ENCODE peak calls at places on chromosomes 2 and 18, in ten cellular contexts. K is BE2C; A is iris pigment epithelial cell; D is stimulated activated naive CD8-positive, alpha-beta T cell treated with anti-CD3 and anti-CD28 coated beads, Interleukin-15, Interleukin-2, amounts not matched to agents 100 U/mL and 50 U/mL, for 24 hours; T is cardiac fibroblast; I is stimulated activated CD4-positive, alpha-beta T cell treated with anti-CD3 and anti-CD28 coated beads, Interleukin-4, amount 100 ng/mL, for 48 hours; M is frontal cortex; H is kidney glomerular epithelial cell; Q is HFFc6; B is A549. Y is an unnamed sample.

GRCh38 chr2:234458466-234458865 is 38.4 kb downstream of the ARL4C start:
- DNase-seq in K (no peak), H (no peak), I (no peak), A (no peak), M (no peak), D (no peak), Q (no peak), B (no peak), T (no peak), Y (no peak)

GRCh38 chr18:4603955-4604354 is 148.8 kb upstream of the DLGAP1 start:
- DNase-seq in D (no peak), K (no peak), A (no peak), B (no peak), I (no peak), Q (no peak), T (no peak), H (no peak), M (no peak), Y (no peak)

GRCh38 chr2:237306083-237306786 is 107.7 kb downstream of the COL6A3 start:
- DNase-seq in D (no peak), A (peak), K (no peak), Q (no peak), B (no peak), I (no peak), M (no peak), T (peak), H (peak), Y (no peak)

GRCh38 chr2:46434851-46435273 is 44.5 kb upstream of the TMEM247 start:
- DNase-seq in Q (peak), H (no peak), K (no peak), T (no peak), B (no peak), I (no peak), D (no peak), A (peak), M (no peak), Y (peak)

GRCh38 chr2:235945608-235946140 is 222.5 kb downstream of the GBX2 start:
- DNase-seq in B (no peak), A (no peak), I (no peak), D (no peak), H (no peak), M (no peak), K (no peak), T (no peak), Q (no peak), Y (no peak)

GRCh38 chr18:48355526-48356115 is 53.6 kb downstream of the ZBTB7C start:
- DNase-seq in I (no peak), H (no peak), K (no peak), T (no peak), A (no peak), B (no peak), Q (no peak), D (no peak), M (no peak), Y (no peak)

GRCh38 chr18:62944454-62944853 is 229.1 kb downstream of the PHLPP1 start:
- DNase-seq in D (no peak), K (no peak), A (no peak), B (peak), Q (no peak), M (no peak), T (no peak), H (no peak), I (no peak), Y (no peak)

GRCh38 chr2:173752152-173752551 is 213.0 kb downstream of the SP3 start:
- DNase-seq in B (peak), K (no peak), A (peak), H (no peak), D (no peak), T (peak), Q (no peak), I (no peak), M (no peak), Y (no peak)

GRCh38 chr2:134441153-134441863 is 187.4 kb downstream of the MGAT5 start:
- DNase-seq in H (no peak), B (no peak), M (no peak), Q (no peak), I (no peak), D (no peak), K (no peak), T (no peak), A (no peak), Y (no peak)

GRCh38 chr2:109545828-109546713 is 67.7 kb downstream of the SEPTIN10 start:
- DNase-seq in H (peak), K (peak), Q (peak), A (peak), D (peak), I (peak), B (peak), T (peak), M (peak), Y (peak)

GRCh38 chr2:27428213-27428977 is at the start of gene NRBP1:
- DNase-seq in D (peak), M (peak), K (peak), Q (peak), B (peak), I (peak), A (peak), H (peak), T (peak), Y (peak)

GRCh38 chr18:48790226-48790863 is 160.4 kb downstream of the SMAD7 start:
- DNase-seq in D (no peak), I (no peak), T (peak), H (no peak), A (no peak), Q (no peak), K (no peak), M (peak), B (no peak), Y (no peak)

GRCh38 chr2:205681836-205682238 is 464 bp upstream of the NRP2 start:
- DNase-seq in D (no peak), H (peak), Q (no peak), K (peak), M (no peak), A (no peak), T (peak), I (no peak), B (no peak), Y (no peak)

GRCh38 chr2:230408244-230408842 is 7.7 kb upstream of the SP100 start:
- DNase-seq in H (no peak), Q (peak), D (no peak), K (no peak), A (peak), I (no peak), M (no peak), T (peak), B (no peak), Y (peak)

GRCh38 chr18:43662657-43663056 is 385.4 kb upstream of the SYT4 start:
- DNase-seq in Q (peak), I (no peak), T (peak), D (no peak), H (peak), K (no peak), B (no peak), A (peak), M (no peak), Y (peak)

GRCh38 chr2:47077442-47078117 is 77.5 kb downstream of the STPG4 start:
- DNase-seq in K (no peak), B (no peak), D (no peak), T (no peak), M (no peak), H (no peak), A (no peak), Q (no peak), I (no peak), Y (no peak)

GRCh38 chr2:67260348-67261277 is 136.5 kb upstream of the ETAA1 start:
- DNase-seq in B (peak), M (no peak), I (no peak), Q (peak), H (peak), D (no peak), K (peak), T (peak), A (peak), Y (peak)

GRCh38 chr2:169716229-169716886 is 17.3 kb upstream of the KLHL23 start:
- DNase-seq in T (peak), M (no peak), K (peak), A (peak), Q (peak), B (no peak), D (no peak), H (no peak), I (no peak), Y (peak)

GRCh38 chr2:95138702-95139101 is 17.1 kb upstream of the MRPS5 start:
- DNase-seq in H (no peak), M (no peak), T (no peak), K (no peak), D (no peak), Q (no peak), B (no peak), I (no peak), A (no peak), Y (no peak)

GRCh38 chr2:37297632-37298031 is 27.0 kb downstream of the PRKD3 start:
- DNase-seq in Q (no peak), K (no peak), T (no peak), H (no peak), A (no peak), D (no peak), B (no peak), M (no peak), I (no peak), Y (no peak)